ENCODE peak calls at places on chromosomes 16 and 17, in nine cellular contexts. One of them, this sample, is unnamed.

GRCh38 chr16:57411362-57411976 is 6.9 kb downstream of the CCL17 start:
- DNase-seq in left cardiac atrium: no peak
- DNase-seq in NCI-H524 treated with DMSO at 0.1 percent for 48 hours: no peak
- DNase-seq in 8988T: no peak
- DNase-seq in neural progenitor cell: no peak
- DNase-seq in hypothalamus: no peak
- DNase-seq in glomerular endothelial cell: no peak
- DNase-seq in adipocyte: no peak
- DNase-seq in LHCN-M2: peak
- DNase-seq in this sample: no peak

GRCh38 chr16:71352466-71352865 is 6.1 kb upstream of the CALB2 start:
- DNase-seq in 8988T: no peak
- DNase-seq in LHCN-M2: no peak
- DNase-seq in glomerular endothelial cell: no peak
- DNase-seq in NCI-H524 treated with DMSO at 0.1 percent for 48 hours: no peak
- DNase-seq in left cardiac atrium: no peak
- DNase-seq in neural progenitor cell: no peak
- DNase-seq in hypothalamus: no peak
- DNase-seq in adipocyte: no peak
- DNase-seq in this sample: no peak

GRCh38 chr16:87241135-87241771 is 75.9 kb downstream of the C16orf95 start:
- DNase-seq in glomerular endothelial cell: no peak
- DNase-seq in 8988T: no peak
- DNase-seq in adipocyte: no peak
- DNase-seq in neural progenitor cell: no peak
- DNase-seq in NCI-H524 treated with DMSO at 0.1 percent for 48 hours: no peak
- DNase-seq in hypothalamus: no peak
- DNase-seq in left cardiac atrium: no peak
- DNase-seq in LHCN-M2: no peak
- DNase-seq in this sample: no peak

GRCh38 chr16:6231351-6231750 is 1101.3 kb upstream of the RBFOX1 start:
- DNase-seq in neural progenitor cell: no peak
- DNase-seq in glomerular endothelial cell: no peak
- DNase-seq in hypothalamus: no peak
- DNase-seq in NCI-H524 treated with DMSO at 0.1 percent for 48 hours: no peak
- DNase-seq in 8988T: no peak
- DNase-seq in LHCN-M2: no peak
- DNase-seq in left cardiac atrium: no peak
- DNase-seq in adipocyte: no peak
- DNase-seq in this sample: no peak

GRCh38 chr17:56636276-56636675 is 42.8 kb downstream of the NOG start:
- DNase-seq in glomerular endothelial cell: no peak
- DNase-seq in adipocyte: peak
- DNase-seq in NCI-H524 treated with DMSO at 0.1 percent for 48 hours: no peak
- DNase-seq in LHCN-M2: no peak
- DNase-seq in 8988T: no peak
- DNase-seq in neural progenitor cell: no peak
- DNase-seq in left cardiac atrium: no peak
- DNase-seq in hypothalamus: no peak
- DNase-seq in this sample: no peak

GRCh38 chr17:32783602-32784001 is 93.3 kb downstream of the MYO1D start:
- DNase-seq in 8988T: no peak
- DNase-seq in hypothalamus: no peak
- DNase-seq in left cardiac atrium: no peak
- DNase-seq in NCI-H524 treated with DMSO at 0.1 percent for 48 hours: no peak
- DNase-seq in glomerular endothelial cell: no peak
- DNase-seq in LHCN-M2: peak
- DNase-seq in neural progenitor cell: peak
- DNase-seq in adipocyte: peak
- DNase-seq in this sample: peak

GRCh38 chr16:67036323-67036741 is 7.4 kb downstream of the CBFB start:
- DNase-seq in neural progenitor cell: no peak
- DNase-seq in hypothalamus: no peak
- DNase-seq in glomerular endothelial cell: no peak
- DNase-seq in LHCN-M2: no peak
- DNase-seq in 8988T: no peak
- DNase-seq in NCI-H524 treated with DMSO at 0.1 percent for 48 hours: no peak
- DNase-seq in left cardiac atrium: no peak
- DNase-seq in adipocyte: peak
- DNase-seq in this sample: no peak

GRCh38 chr17:64632193-64632592 is 29.9 kb downstream of the SMURF2 start:
- DNase-seq in NCI-H524 treated with DMSO at 0.1 percent for 48 hours: no peak
- DNase-seq in LHCN-M2: no peak
- DNase-seq in left cardiac atrium: no peak
- DNase-seq in neural progenitor cell: no peak
- DNase-seq in glomerular endothelial cell: no peak
- DNase-seq in hypothalamus: no peak
- DNase-seq in 8988T: no peak
- DNase-seq in adipocyte: no peak
- DNase-seq in this sample: no peak

GRCh38 chr16:1010815-1011214 is 29.2 kb downstream of the SOX8 start:
- DNase-seq in adipocyte: no peak
- DNase-seq in NCI-H524 treated with DMSO at 0.1 percent for 48 hours: no peak
- DNase-seq in left cardiac atrium: no peak
- DNase-seq in glomerular endothelial cell: no peak
- DNase-seq in neural progenitor cell: no peak
- DNase-seq in 8988T: no peak
- DNase-seq in LHCN-M2: no peak
- DNase-seq in hypothalamus: no peak
- DNase-seq in this sample: no peak

GRCh38 chr16:31453255-31454204 is 5.8 kb upstream of the ARMC5 start:
- DNase-seq in NCI-H524 treated with DMSO at 0.1 percent for 48 hours: no peak
- DNase-seq in LHCN-M2: peak
- DNase-seq in hypothalamus: no peak
- DNase-seq in 8988T: no peak
- DNase-seq in neural progenitor cell: peak
- DNase-seq in left cardiac atrium: peak
- DNase-seq in adipocyte: peak
- DNase-seq in glomerular endothelial cell: no peak
- DNase-seq in this sample: peak

GRCh38 chr16:87824016-87824990 is 45.0 kb downstream of the SLC7A5 start:
- DNase-seq in neural progenitor cell: no peak
- DNase-seq in hypothalamus: no peak
- DNase-seq in adipocyte: no peak
- DNase-seq in NCI-H524 treated with DMSO at 0.1 percent for 48 hours: no peak
- DNase-seq in left cardiac atrium: no peak
- DNase-seq in glomerular endothelial cell: no peak
- DNase-seq in 8988T: no peak
- DNase-seq in LHCN-M2: no peak
- DNase-seq in this sample: no peak

GRCh38 chr17:67718325-67718941 is 697 bp downstream of the NOL11 start:
- DNase-seq in hypothalamus: no peak
- DNase-seq in 8988T: no peak
- DNase-seq in adipocyte: peak
- DNase-seq in glomerular endothelial cell: no peak
- DNase-seq in neural progenitor cell: no peak
- DNase-seq in left cardiac atrium: no peak
- DNase-seq in LHCN-M2: peak
- DNase-seq in NCI-H524 treated with DMSO at 0.1 percent for 48 hours: no peak
- DNase-seq in this sample: peak

GRCh38 chr16:68013440-68013839 is 2.3 kb downstream of the DPEP2NB start:
- DNase-seq in hypothalamus: no peak
- DNase-seq in 8988T: no peak
- DNase-seq in neural progenitor cell: no peak
- DNase-seq in adipocyte: no peak
- DNase-seq in glomerular endothelial cell: no peak
- DNase-seq in NCI-H524 treated with DMSO at 0.1 percent for 48 hours: no peak
- DNase-seq in LHCN-M2: no peak
- DNase-seq in left cardiac atrium: no peak
- DNase-seq in this sample: no peak

GRCh38 chr17:31523862-31524730 is 132.6 kb downstream of the RAB11FIP4 start:
- DNase-seq in left cardiac atrium: no peak
- DNase-seq in NCI-H524 treated with DMSO at 0.1 percent for 48 hours: no peak
- DNase-seq in hypothalamus: no peak
- DNase-seq in glomerular endothelial cell: no peak
- DNase-seq in neural progenitor cell: no peak
- DNase-seq in LHCN-M2: no peak
- DNase-seq in adipocyte: no peak
- DNase-seq in 8988T: no peak
- DNase-seq in this sample: no peak

GRCh38 chr17:16243811-16244567 is 27.0 kb downstream of the PIGL start:
- DNase-seq in NCI-H524 treated with DMSO at 0.1 percent for 48 hours: no peak
- DNase-seq in hypothalamus: no peak
- DNase-seq in LHCN-M2: no peak
- DNase-seq in adipocyte: no peak
- DNase-seq in neural progenitor cell: no peak
- DNase-seq in 8988T: no peak
- DNase-seq in left cardiac atrium: no peak
- DNase-seq in glomerular endothelial cell: no peak
- DNase-seq in this sample: peak

GRCh38 chr16:67216612-67217490 is 10.1 kb upstream of the TMEM208 start:
- DNase-seq in hypothalamus: no peak
- DNase-seq in NCI-H524 treated with DMSO at 0.1 percent for 48 hours: no peak
- DNase-seq in 8988T: no peak
- DNase-seq in neural progenitor cell: no peak
- DNase-seq in left cardiac atrium: peak
- DNase-seq in glomerular endothelial cell: no peak
- DNase-seq in LHCN-M2: no peak
- DNase-seq in adipocyte: no peak
- DNase-seq in this sample: no peak

GRCh38 chr16:28304214-28304613 is 11.9 kb downstream of the SBK1 start:
- DNase-seq in glomerular endothelial cell: no peak
- DNase-seq in hypothalamus: no peak
- DNase-seq in 8988T: no peak
- DNase-seq in adipocyte: peak
- DNase-seq in NCI-H524 treated with DMSO at 0.1 percent for 48 hours: no peak
- DNase-seq in left cardiac atrium: peak
- DNase-seq in neural progenitor cell: peak
- DNase-seq in LHCN-M2: peak
- DNase-seq in this sample: no peak

GRCh38 chr17:61177351-61177750 is 222.3 kb upstream of the TBX2 start:
- DNase-seq in NCI-H524 treated with DMSO at 0.1 percent for 48 hours: no peak
- DNase-seq in adipocyte: no peak
- DNase-seq in hypothalamus: no peak
- DNase-seq in 8988T: no peak
- DNase-seq in LHCN-M2: no peak
- DNase-seq in neural progenitor cell: no peak
- DNase-seq in glomerular endothelial cell: no peak
- DNase-seq in left cardiac atrium: no peak
- DNase-seq in this sample: no peak

GRCh38 chr17:28340374-28340773 is 4.8 kb downstream of the TNFAIP1 start:
- DNase-seq in hypothalamus: no peak
- DNase-seq in LHCN-M2: no peak
- DNase-seq in neural progenitor cell: no peak
- DNase-seq in NCI-H524 treated with DMSO at 0.1 percent for 48 hours: no peak
- DNase-seq in left cardiac atrium: no peak
- DNase-seq in glomerular endothelial cell: no peak
- DNase-seq in 8988T: no peak
- DNase-seq in adipocyte: no peak
- DNase-seq in this sample: no peak

GRCh38 chr17:2146132-2146871 is 91.4 kb downstream of the HIC1 start:
- DNase-seq in glomerular endothelial cell: no peak
- DNase-seq in 8988T: no peak
- DNase-seq in hypothalamus: no peak
- DNase-seq in NCI-H524 treated with DMSO at 0.1 percent for 48 hours: no peak
- DNase-seq in LHCN-M2: no peak
- DNase-seq in adipocyte: no peak
- DNase-seq in left cardiac atrium: no peak
- DNase-seq in neural progenitor cell: no peak
- DNase-seq in this sample: no peak

GRCh38 chr17:76696763-76697701 is 13.7 kb downstream of the MXRA7 start:
- DNase-seq in 8988T: no peak
- DNase-seq in LHCN-M2: peak
- DNase-seq in NCI-H524 treated with DMSO at 0.1 percent for 48 hours: no peak
- DNase-seq in neural progenitor cell: no peak
- DNase-seq in adipocyte: no peak
- DNase-seq in hypothalamus: no peak
- DNase-seq in left cardiac atrium: peak
- DNase-seq in glomerular endothelial cell: no peak
- DNase-seq in this sample: no peak

GRCh38 chr17:43634681-43635125 is 27.0 kb downstream of the MEOX1 start:
- DNase-seq in LHCN-M2: no peak
- DNase-seq in NCI-H524 treated with DMSO at 0.1 percent for 48 hours: no peak
- DNase-seq in 8988T: no peak
- DNase-seq in adipocyte: no peak
- DNase-seq in left cardiac atrium: peak
- DNase-seq in hypothalamus: no peak
- DNase-seq in neural progenitor cell: no peak
- DNase-seq in glomerular endothelial cell: no peak
- DNase-seq in this sample: no peak

GRCh38 chr17:59353106-59353854 is 21.8 kb downstream of the YPEL2 start:
- DNase-seq in NCI-H524 treated with DMSO at 0.1 percent for 48 hours: no peak
- DNase-seq in neural progenitor cell: no peak
- DNase-seq in adipocyte: no peak
- DNase-seq in LHCN-M2: no peak
- DNase-seq in hypothalamus: no peak
- DNase-seq in glomerular endothelial cell: no peak
- DNase-seq in left cardiac atrium: no peak
- DNase-seq in 8988T: no peak
- DNase-seq in this sample: no peak

GRCh38 chr16:19098173-19098572 is 15.6 kb upstream of the ITPRIPL2 start:
- DNase-seq in LHCN-M2: no peak
- DNase-seq in glomerular endothelial cell: no peak
- DNase-seq in NCI-H524 treated with DMSO at 0.1 percent for 48 hours: no peak
- DNase-seq in neural progenitor cell: no peak
- DNase-seq in hypothalamus: no peak
- DNase-seq in left cardiac atrium: no peak
- DNase-seq in adipocyte: no peak
- DNase-seq in 8988T: no peak
- DNase-seq in this sample: no peak

GRCh38 chr16:20944861-20945390 is 44.4 kb downstream of the LYRM1 start:
- DNase-seq in glomerular endothelial cell: no peak
- DNase-seq in LHCN-M2: peak
- DNase-seq in hypothalamus: no peak
- DNase-seq in adipocyte: no peak
- DNase-seq in left cardiac atrium: no peak
- DNase-seq in neural progenitor cell: no peak
- DNase-seq in 8988T: no peak
- DNase-seq in NCI-H524 treated with DMSO at 0.1 percent for 48 hours: no peak
- DNase-seq in this sample: peak

GRCh38 chr16:8863594-8864424 is 5.0 kb downstream of the CARHSP1 start:
- DNase-seq in hypothalamus: peak
- DNase-seq in adipocyte: no peak
- DNase-seq in NCI-H524 treated with DMSO at 0.1 percent for 48 hours: no peak
- DNase-seq in LHCN-M2: no peak
- DNase-seq in left cardiac atrium: peak
- DNase-seq in neural progenitor cell: peak
- DNase-seq in 8988T: no peak
- DNase-seq in glomerular endothelial cell: no peak
- DNase-seq in this sample: no peak

GRCh38 chr17:16872836-16873653 is 98.9 kb downstream of the TNFRSF13B start:
- DNase-seq in adipocyte: peak
- DNase-seq in NCI-H524 treated with DMSO at 0.1 percent for 48 hours: no peak
- DNase-seq in hypothalamus: no peak
- DNase-seq in glomerular endothelial cell: no peak
- DNase-seq in neural progenitor cell: peak
- DNase-seq in LHCN-M2: no peak
- DNase-seq in 8988T: peak
- DNase-seq in left cardiac atrium: no peak
- DNase-seq in this sample: peak

GRCh38 chr17:80068301-80069160 is 32.1 kb downstream of the CCDC40 start:
- DNase-seq in adipocyte: peak
- DNase-seq in LHCN-M2: no peak
- DNase-seq in hypothalamus: no peak
- DNase-seq in glomerular endothelial cell: no peak
- DNase-seq in neural progenitor cell: no peak
- DNase-seq in left cardiac atrium: peak
- DNase-seq in NCI-H524 treated with DMSO at 0.1 percent for 48 hours: no peak
- DNase-seq in 8988T: no peak
- DNase-seq in this sample: no peak

GRCh38 chr16:729768-730665 is 3.1 kb downstream of the HAGHL start:
- DNase-seq in left cardiac atrium: no peak
- DNase-seq in neural progenitor cell: no peak
- DNase-seq in NCI-H524 treated with DMSO at 0.1 percent for 48 hours: no peak
- DNase-seq in hypothalamus: no peak
- DNase-seq in glomerular endothelial cell: no peak
- DNase-seq in 8988T: peak
- DNase-seq in LHCN-M2: no peak
- DNase-seq in adipocyte: no peak
- DNase-seq in this sample: no peak